ENCODE peak calls at places on chromosome 17, in eight cellular contexts. One of them, this sample, is unnamed.

GRCh38 chr17:43840814-43841213 is 6.2 kb upstream of the CD300LG start:
- DNase-seq in WERI-Rb-1: peak; percentile 49
- DNase-seq in kidney epithelial cell: no peak
- DNase-seq in A673: peak; percentile 49
- DNase-seq in heart right ventricle: no peak
- DNase-seq in astrocyte: no peak
- DNase-seq in OCI-LY7: no peak
- DNase-seq in H9: no peak
- DNase-seq in this sample: no peak

GRCh38 chr17:82663381-82664275 is 15.4 kb upstream of the WDR45B start:
- DNase-seq in WERI-Rb-1: no peak
- DNase-seq in kidney epithelial cell: no peak
- DNase-seq in A673: no peak
- DNase-seq in heart right ventricle: no peak
- DNase-seq in astrocyte: no peak
- DNase-seq in OCI-LY7: no peak
- DNase-seq in H9: no peak
- DNase-seq in this sample: no peak

GRCh38 chr17:66560691-66561090 is 258.3 kb downstream of the PRKCA start:
- DNase-seq in WERI-Rb-1: no peak
- DNase-seq in kidney epithelial cell: no peak
- DNase-seq in A673: peak; percentile 15
- DNase-seq in heart right ventricle: no peak
- DNase-seq in astrocyte: no peak
- DNase-seq in OCI-LY7: no peak
- DNase-seq in H9: no peak
- DNase-seq in this sample: no peak

GRCh38 chr17:13001991-13002615 is 15.7 kb downstream of the ELAC2 start:
- DNase-seq in WERI-Rb-1: no peak
- DNase-seq in kidney epithelial cell: no peak
- DNase-seq in A673: peak; percentile 57
- DNase-seq in heart right ventricle: no peak
- DNase-seq in astrocyte: no peak
- DNase-seq in OCI-LY7: no peak
- DNase-seq in H9: no peak
- DNase-seq in this sample: no peak

GRCh38 chr17:44546711-44547606 is 10.3 kb upstream of the FZD2 start:
- DNase-seq in WERI-Rb-1: no peak
- DNase-seq in kidney epithelial cell: no peak
- DNase-seq in A673: no peak
- DNase-seq in heart right ventricle: no peak
- DNase-seq in astrocyte: peak; percentile 50
- DNase-seq in OCI-LY7: no peak
- DNase-seq in H9: no peak
- DNase-seq in this sample: no peak

GRCh38 chr17:57622886-57623433 is 122.1 kb downstream of the CCDC182 start:
- DNase-seq in WERI-Rb-1: no peak
- DNase-seq in kidney epithelial cell: peak; percentile 70
- DNase-seq in A673: no peak
- DNase-seq in heart right ventricle: no peak
- DNase-seq in astrocyte: peak; percentile 81
- DNase-seq in OCI-LY7: peak; percentile 88
- DNase-seq in H9: no peak
- DNase-seq in this sample: peak; percentile 65

GRCh38 chr17:17661834-17662233 is 19.4 kb upstream of the RAI1 start:
- DNase-seq in WERI-Rb-1: no peak
- DNase-seq in kidney epithelial cell: no peak
- DNase-seq in A673: no peak
- DNase-seq in heart right ventricle: no peak
- DNase-seq in astrocyte: no peak
- DNase-seq in OCI-LY7: no peak
- DNase-seq in H9: no peak
- DNase-seq in this sample: no peak

GRCh38 chr17:17568772-17569195 is 22.7 kb downstream of the PEMT start:
- DNase-seq in WERI-Rb-1: peak; percentile 86
- DNase-seq in kidney epithelial cell: no peak
- DNase-seq in A673: peak; percentile 46
- DNase-seq in heart right ventricle: peak; percentile 85
- DNase-seq in astrocyte: no peak
- DNase-seq in OCI-LY7: peak; percentile 52
- DNase-seq in H9: peak; percentile 92
- DNase-seq in this sample: no peak

GRCh38 chr17:73643012-73643845 is 1.0 kb downstream of the SDK2 start:
- DNase-seq in WERI-Rb-1: peak; percentile 75
- DNase-seq in kidney epithelial cell: no peak
- DNase-seq in A673: peak; percentile 21
- DNase-seq in heart right ventricle: peak; percentile 34
- DNase-seq in astrocyte: no peak
- DNase-seq in OCI-LY7: no peak
- DNase-seq in H9: peak; percentile 73
- DNase-seq in this sample: no peak

GRCh38 chr17:67573987-67574657 is 143.6 kb upstream of the NOL11 start:
- DNase-seq in WERI-Rb-1: no peak
- DNase-seq in kidney epithelial cell: no peak
- DNase-seq in A673: no peak
- DNase-seq in heart right ventricle: no peak
- DNase-seq in astrocyte: no peak
- DNase-seq in OCI-LY7: no peak
- DNase-seq in H9: no peak
- DNase-seq in this sample: no peak

GRCh38 chr17:63349478-63350000 is 96.6 kb downstream of the CYB561 start:
- DNase-seq in WERI-Rb-1: no peak
- DNase-seq in kidney epithelial cell: no peak
- DNase-seq in A673: no peak
- DNase-seq in heart right ventricle: no peak
- DNase-seq in astrocyte: peak; percentile 85
- DNase-seq in OCI-LY7: no peak
- DNase-seq in H9: no peak
- DNase-seq in this sample: no peak
- TF ChIP-seq CTCF in WERI-Rb-1: no peak
- TF ChIP-seq CTCF in kidney epithelial cell: no peak
- TF ChIP-seq CTCF in A673: no peak
- TF ChIP-seq CTCF in heart right ventricle: no peak
- TF ChIP-seq CTCF in astrocyte: no peak
- TF ChIP-seq CTCF in OCI-LY7: no peak
- TF ChIP-seq CTCF in H9: no peak
- TF ChIP-seq CTCF in this sample: no peak

GRCh38 chr17:19377602-19378415 is 489 bp upstream of the MAPK7 start:
- DNase-seq in WERI-Rb-1: peak; percentile 99
- DNase-seq in kidney epithelial cell: peak; percentile 92
- DNase-seq in A673: peak; percentile 99
- DNase-seq in heart right ventricle: peak; percentile 99
- DNase-seq in astrocyte: peak; percentile 96
- DNase-seq in OCI-LY7: peak; percentile 98
- DNase-seq in H9: peak; percentile 100
- DNase-seq in this sample: peak; percentile 94

GRCh38 chr17:19381361-19381740 is 3.1 kb downstream of the MAPK7 start:
- DNase-seq in WERI-Rb-1: no peak
- DNase-seq in kidney epithelial cell: no peak
- DNase-seq in A673: no peak
- DNase-seq in heart right ventricle: no peak
- DNase-seq in astrocyte: no peak
- DNase-seq in OCI-LY7: no peak
- DNase-seq in H9: no peak
- DNase-seq in this sample: no peak

GRCh38 chr17:19378416-19379293 is at the start of gene MAPK7:
- DNase-seq in WERI-Rb-1: no peak
- DNase-seq in kidney epithelial cell: no peak
- DNase-seq in A673: no peak
- DNase-seq in heart right ventricle: peak; percentile 30
- DNase-seq in astrocyte: no peak
- DNase-seq in OCI-LY7: no peak
- DNase-seq in H9: no peak
- DNase-seq in this sample: no peak

GRCh38 chr17:19380551-19381284 is 2.4 kb downstream of the MAPK7 start:
- DNase-seq in WERI-Rb-1: no peak
- DNase-seq in kidney epithelial cell: no peak
- DNase-seq in A673: no peak
- DNase-seq in heart right ventricle: no peak
- DNase-seq in astrocyte: no peak
- DNase-seq in OCI-LY7: no peak
- DNase-seq in H9: no peak
- DNase-seq in this sample: no peak

DNA sequence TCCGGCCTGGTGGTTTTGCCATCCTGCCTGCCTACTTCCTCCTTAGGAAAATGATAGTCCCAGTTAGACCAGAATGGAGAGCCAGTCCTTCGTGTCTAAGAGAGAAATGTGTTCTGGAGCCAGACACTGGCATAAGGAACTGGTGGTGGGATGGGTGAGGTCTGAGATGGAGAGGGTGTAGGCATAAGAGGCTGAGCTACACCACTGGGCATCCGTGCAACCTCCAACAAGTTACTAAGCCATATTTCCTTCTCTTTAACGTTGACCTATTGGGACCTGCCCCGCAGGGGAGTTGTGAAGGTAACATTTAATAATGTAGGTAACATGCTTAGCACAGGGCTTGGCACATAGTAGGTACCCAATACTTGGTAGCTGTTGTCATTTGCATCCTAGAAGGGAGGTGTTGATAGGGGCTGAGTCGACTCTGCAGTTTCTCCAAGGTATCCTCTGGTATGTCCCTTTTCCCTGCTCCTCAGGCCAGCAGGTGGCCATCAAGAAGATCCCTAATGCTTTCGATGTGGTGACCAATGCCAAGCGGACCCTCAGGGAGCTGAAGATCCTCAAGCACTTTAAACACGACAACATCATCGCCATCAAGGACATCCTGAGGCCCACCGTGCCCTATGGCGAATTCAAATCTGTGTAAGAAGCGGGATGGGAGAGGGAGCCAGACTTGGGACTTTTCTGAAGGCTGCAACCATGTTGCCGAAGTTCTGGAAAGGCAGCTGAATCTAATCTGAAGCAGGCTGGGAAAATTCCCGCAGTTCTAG is 1.2 kb downstream of the MAPK7 start:
- DNase-seq in WERI-Rb-1: no peak
- DNase-seq in kidney epithelial cell: no peak
- DNase-seq in A673: no peak
- DNase-seq in heart right ventricle: no peak
- DNase-seq in astrocyte: no peak
- DNase-seq in OCI-LY7: no peak
- DNase-seq in H9: no peak
- DNase-seq in this sample: no peak
- TF ChIP-seq CTCF in WERI-Rb-1: no peak
- TF ChIP-seq CTCF in kidney epithelial cell: no peak
- TF ChIP-seq CTCF in A673: no peak
- TF ChIP-seq CTCF in heart right ventricle: no peak
- TF ChIP-seq CTCF in astrocyte: peak; percentile 2
- TF ChIP-seq CTCF in OCI-LY7: no peak
- TF ChIP-seq CTCF in H9: no peak
- TF ChIP-seq CTCF in this sample: no peak

GRCh38 chr17:6138761-6139446 is 68.7 kb downstream of the WSCD1 start:
- DNase-seq in WERI-Rb-1: no peak
- DNase-seq in kidney epithelial cell: no peak
- DNase-seq in A673: no peak
- DNase-seq in heart right ventricle: no peak
- DNase-seq in astrocyte: no peak
- DNase-seq in OCI-LY7: no peak
- DNase-seq in H9: peak; percentile 81
- DNase-seq in this sample: no peak

GRCh38 chr17:6140188-6140587 is 70.0 kb downstream of the WSCD1 start:
- DNase-seq in WERI-Rb-1: no peak
- DNase-seq in kidney epithelial cell: no peak
- DNase-seq in A673: no peak
- DNase-seq in heart right ventricle: no peak
- DNase-seq in astrocyte: no peak
- DNase-seq in OCI-LY7: no peak
- DNase-seq in H9: no peak
- DNase-seq in this sample: no peak

GRCh38 chr17:6139447-6139832 is 69.3 kb downstream of the WSCD1 start:
- DNase-seq in WERI-Rb-1: no peak
- DNase-seq in kidney epithelial cell: no peak
- DNase-seq in A673: no peak
- DNase-seq in heart right ventricle: no peak
- DNase-seq in astrocyte: no peak
- DNase-seq in OCI-LY7: no peak
- DNase-seq in H9: no peak
- DNase-seq in this sample: no peak

GRCh38 chr17:6135996-6136395 is 65.8 kb downstream of the WSCD1 start:
- DNase-seq in WERI-Rb-1: no peak
- DNase-seq in kidney epithelial cell: no peak
- DNase-seq in A673: no peak
- DNase-seq in heart right ventricle: no peak
- DNase-seq in astrocyte: no peak
- DNase-seq in OCI-LY7: no peak
- DNase-seq in H9: no peak
- DNase-seq in this sample: no peak

DNA sequence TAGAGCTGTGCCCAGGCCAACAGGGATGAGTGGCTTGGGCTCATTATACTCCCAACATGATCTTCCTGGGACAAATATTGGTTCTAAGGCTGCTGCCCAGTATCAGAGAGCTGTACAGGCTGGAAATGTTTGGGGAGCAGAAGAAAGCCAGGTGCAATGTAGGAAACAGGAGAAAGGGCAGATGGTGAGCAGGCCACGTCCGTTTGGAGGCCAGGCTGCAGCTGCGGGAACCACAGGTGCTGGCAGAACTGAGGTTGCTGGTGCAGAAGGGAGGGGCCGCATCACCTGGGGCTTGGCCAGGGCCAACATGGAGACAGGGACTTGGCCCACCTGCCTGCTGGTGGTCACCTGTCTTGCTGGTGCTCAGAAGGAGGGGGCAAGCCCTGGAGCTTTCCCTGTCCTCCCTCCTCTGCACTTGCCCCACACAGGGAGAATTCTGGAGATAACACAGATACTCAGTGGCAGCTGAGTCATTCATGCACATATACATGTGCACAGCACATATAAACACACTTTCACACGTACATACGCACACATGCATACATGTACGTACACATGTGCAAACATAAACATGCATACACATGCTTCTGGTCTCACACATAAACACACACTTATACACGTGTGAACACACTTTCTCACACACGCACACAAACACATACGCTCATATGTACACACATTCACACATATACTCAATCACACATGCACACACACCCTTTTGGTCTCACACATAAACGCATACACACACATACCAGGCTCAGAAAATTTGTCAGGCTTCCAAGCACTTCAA is 67.7 kb downstream of the WSCD1 start:
- DNase-seq in WERI-Rb-1: no peak
- DNase-seq in kidney epithelial cell: no peak
- DNase-seq in A673: no peak
- DNase-seq in heart right ventricle: no peak
- DNase-seq in astrocyte: no peak
- DNase-seq in OCI-LY7: no peak
- DNase-seq in H9: no peak
- DNase-seq in this sample: peak; percentile 2
- TF ChIP-seq CTCF in WERI-Rb-1: no peak
- TF ChIP-seq CTCF in kidney epithelial cell: no peak
- TF ChIP-seq CTCF in A673: no peak
- TF ChIP-seq CTCF in heart right ventricle: no peak
- TF ChIP-seq CTCF in astrocyte: no peak
- TF ChIP-seq CTCF in OCI-LY7: no peak
- TF ChIP-seq CTCF in H9: no peak
- TF ChIP-seq CTCF in this sample: no peak

DNA sequence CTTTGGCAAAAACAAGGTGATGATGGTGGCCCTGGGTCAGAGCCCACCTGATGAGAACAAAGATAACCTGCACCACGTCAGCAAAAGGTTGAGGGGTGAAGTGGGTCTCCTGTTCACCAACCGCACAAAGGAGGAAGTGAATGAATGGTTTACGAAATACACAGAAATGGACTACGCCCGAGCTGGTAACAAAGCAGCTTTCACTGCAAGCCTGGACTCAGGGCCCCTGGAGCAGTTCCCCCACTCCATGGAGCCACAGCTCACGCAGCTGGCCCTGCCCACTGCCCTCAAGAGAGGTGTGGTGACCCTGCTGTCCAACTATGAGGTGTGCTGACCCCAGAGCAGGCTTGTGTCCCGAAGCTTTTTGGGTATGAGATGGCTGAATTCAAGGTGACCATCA is 29.7 kb upstream of the DLX4 start:
- DNase-seq in WERI-Rb-1: no peak
- DNase-seq in kidney epithelial cell: no peak
- DNase-seq in A673: no peak
- DNase-seq in heart right ventricle: no peak
- DNase-seq in astrocyte: no peak
- DNase-seq in OCI-LY7: no peak
- DNase-seq in H9: no peak
- DNase-seq in this sample: no peak
- TF ChIP-seq CTCF in WERI-Rb-1: no peak
- TF ChIP-seq CTCF in kidney epithelial cell: no peak
- TF ChIP-seq CTCF in A673: no peak
- TF ChIP-seq CTCF in heart right ventricle: no peak
- TF ChIP-seq CTCF in astrocyte: no peak
- TF ChIP-seq CTCF in OCI-LY7: no peak
- TF ChIP-seq CTCF in H9: no peak
- TF ChIP-seq CTCF in this sample: no peak